ENCODE peak calls at places on chromosomes 11 and 22, in six cellular contexts. K is CD8-positive, alpha-beta memory T cell; F is HL-60; O is ovary; X is thyroid gland; B is RWPE2. S is an unnamed sample.
A peak's percentile ranks its signal among the peaks of the same experiment; 100 is the strongest.

GRCh38 chr11:47720651-47721050 is 5.5 kb upstream of the AGBL2 start:
- DNase-seq in X (no peak), K (no peak), O (no peak), F (no peak), B (no peak), S (no peak)

GRCh38 chr11:33692013-33692504 is 8.6 kb downstream of the C11orf91 start:
- DNase-seq in X (peak; percentile 87), B (peak; percentile 82), O (peak; percentile 58), K (no peak), F (no peak), S (no peak)

GRCh38 chr22:30611197-30611596 is 4.2 kb downstream of the TCN2 start:
- DNase-seq in K (no peak), O (no peak), F (no peak), X (no peak), B (no peak), S (no peak)

GRCh38 chr11:18383388-18384156 is 10.8 kb upstream of the LDHA start:
- DNase-seq in B (peak; percentile 93), K (peak; percentile 74), X (peak; percentile 87), F (peak; percentile 82), O (peak; percentile 40), S (peak; percentile 82)

GRCh38 chr22:35257002-35257320 is 332 bp upstream of the HMGXB4 start:
- DNase-seq in F (no peak), B (no peak), O (no peak), X (no peak), K (no peak), S (no peak)

GRCh38 chr22:49429066-49429465 is 398.6 kb downstream of the BRD1 start:
- DNase-seq in F (no peak), K (no peak), O (no peak), B (no peak), X (no peak), S (no peak)

GRCh38 chr11:2424811-2425495 is 19.4 kb downstream of the TRPM5 start:
- DNase-seq in O (no peak), F (peak; percentile 59), B (no peak), X (no peak), K (no peak), S (no peak)

GRCh38 chr11:128052912-128053641 is 534.3 kb downstream of the ETS1 start:
- DNase-seq in F (no peak), O (no peak), B (no peak), X (no peak), K (peak; percentile 57), S (no peak)

GRCh38 chr11:126305699-126306098 is 1.8 kb downstream of the DCPS start:
- DNase-seq in O (no peak), X (no peak), F (no peak), K (no peak), B (no peak), S (peak; percentile 28)

GRCh38 chr11:34308049-34308692 is 49.6 kb downstream of the ABTB2 start:
- DNase-seq in X (no peak), F (no peak), B (no peak), O (no peak), K (no peak), S (no peak)

GRCh38 chr11:6637871-6638270 is 17.7 kb downstream of the DCHS1 start:
- DNase-seq in X (peak; percentile 61), K (no peak), O (no peak), F (no peak), B (no peak), S (no peak)

GRCh38 chr11:85431319-85431718 is 195.8 kb downstream of the DLG2 start:
- DNase-seq in B (no peak), F (no peak), K (no peak), O (no peak), X (peak; percentile 52), S (no peak)

GRCh38 chr11:73381589-73381988 is 5.4 kb downstream of the RELT start:
- DNase-seq in B (no peak), O (no peak), F (peak; percentile 74), K (no peak), X (no peak), S (no peak)

GRCh38 chr11:122758974-122759373 is 79.3 kb upstream of the CRTAM start:
- DNase-seq in X (peak; percentile 80), O (no peak), F (no peak), K (no peak), B (no peak), S (no peak)

GRCh38 chr22:28442951-28443876 is 236.4 kb downstream of the TTC28 start:
- DNase-seq in X (peak; percentile 81), O (peak; percentile 63), F (peak; percentile 18), K (no peak), B (peak; percentile 52), S (no peak)

GRCh38 chr22:37692627-37693285 is 4.1 kb upstream of the TRIOBP start:
- DNase-seq in X (no peak), K (no peak), F (no peak), B (no peak), O (no peak), S (no peak)

GRCh38 chr11:86916330-86916729 is 38.9 kb downstream of the FZD4 start:
- DNase-seq in O (no peak), B (no peak), K (no peak), F (no peak), X (no peak), S (no peak)

GRCh38 chr22:39927544-39927943 is 26.7 kb downstream of the GRAP2 start:
- DNase-seq in B (no peak), K (no peak), F (no peak), X (no peak), O (no peak), S (no peak)

GRCh38 chr11:104637652-104638170 is 260.5 kb downstream of the CASP12 start:
- DNase-seq in F (no peak), B (no peak), K (no peak), O (no peak), X (no peak), S (no peak)

GRCh38 chr22:39416319-39416718 is 16.7 kb downstream of the TAB1 start:
- DNase-seq in B (no peak), X (no peak), F (no peak), K (no peak), O (no peak), S (no peak)

GRCh38 chr11:69382131-69383128 is 88.5 kb downstream of the MYEOV start:
- DNase-seq in O (peak; percentile 40), F (peak; percentile 88), K (no peak), X (no peak), B (peak; percentile 36), S (peak; percentile 15)
- H3K4me3 ChIP-seq in O (no peak overlapping the region), F (peak overlapping the region; percentile 17), K (no peak overlapping the region), X (no peak overlapping the region), B (no peak overlapping the region), S (no peak overlapping the region)

GRCh38 chr11:114166389-114166788 is 106.9 kb downstream of the ZBTB16 start:
- DNase-seq in K (no peak), O (no peak), F (no peak), X (no peak), B (no peak), S (no peak)

GRCh38 chr11:114165326-114166230 is 106.1 kb downstream of the ZBTB16 start:
- DNase-seq in X (no peak), K (no peak), B (no peak), F (no peak), O (no peak), S (no peak)

GRCh38 chr11:114167355-114168085 is 108.0 kb downstream of the ZBTB16 start:
- DNase-seq in F (no peak), X (no peak), O (no peak), B (no peak), K (no peak), S (no peak)

GRCh38 chr11:114168086-114168448 is 108.6 kb downstream of the ZBTB16 start:
- DNase-seq in K (no peak), F (no peak), O (no peak), X (no peak), B (no peak), S (no peak)

DNA sequence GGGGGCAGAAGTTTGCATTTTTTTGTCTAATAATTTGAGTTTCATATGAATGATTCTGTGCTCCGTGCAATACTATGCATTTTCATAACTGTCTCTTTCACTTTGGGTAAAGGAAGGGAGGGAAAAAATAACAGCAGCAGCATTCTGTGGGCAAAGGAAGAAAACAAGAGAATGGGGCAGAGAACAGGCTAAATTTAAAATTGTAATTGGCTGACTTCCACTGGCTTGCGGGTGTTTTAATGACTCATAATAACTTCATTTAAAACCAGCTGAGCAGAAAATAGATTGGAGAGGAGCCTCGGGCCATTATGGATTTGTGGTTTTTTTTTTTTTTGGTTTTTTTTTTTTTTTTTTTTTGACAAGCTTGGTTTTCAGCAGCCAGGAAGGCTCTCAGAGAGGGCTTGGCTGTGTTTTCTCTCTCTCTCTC is 107.4 kb downstream of the ZBTB16 start:
- DNase-seq in O (no peak), X (no peak), K (peak; percentile 63), F (no peak), B (no peak), S (no peak)
- H3K4me3 ChIP-seq in O (no peak overlapping the region), X (no peak overlapping the region), K (peak overlapping the region; percentile 19), F (no peak overlapping the region), B (no peak overlapping the region), S (peak overlapping the region; percentile 32)

GRCh38 chr22:24592144-24592845 is 578 bp downstream of the LRRC75B start:
- DNase-seq in O (peak; percentile 65), B (no peak), X (peak; percentile 42), K (no peak), F (no peak), S (no peak)

GRCh38 chr22:24591286-24591830 is 1.5 kb downstream of the LRRC75B start:
- DNase-seq in O (no peak), B (no peak), K (no peak), X (no peak), F (no peak), S (no peak)

GRCh38 chr22:24593810-24594568 is 1.1 kb upstream of the LRRC75B start:
- DNase-seq in X (peak; percentile 56), B (no peak), O (peak; percentile 41), F (no peak), K (no peak), S (no peak)

GRCh38 chr22:24594569-24595120 is 1.8 kb upstream of the LRRC75B start:
- DNase-seq in B (no peak), F (no peak), K (no peak), X (peak; percentile 82), O (peak; percentile 39), S (no peak)

DNA sequence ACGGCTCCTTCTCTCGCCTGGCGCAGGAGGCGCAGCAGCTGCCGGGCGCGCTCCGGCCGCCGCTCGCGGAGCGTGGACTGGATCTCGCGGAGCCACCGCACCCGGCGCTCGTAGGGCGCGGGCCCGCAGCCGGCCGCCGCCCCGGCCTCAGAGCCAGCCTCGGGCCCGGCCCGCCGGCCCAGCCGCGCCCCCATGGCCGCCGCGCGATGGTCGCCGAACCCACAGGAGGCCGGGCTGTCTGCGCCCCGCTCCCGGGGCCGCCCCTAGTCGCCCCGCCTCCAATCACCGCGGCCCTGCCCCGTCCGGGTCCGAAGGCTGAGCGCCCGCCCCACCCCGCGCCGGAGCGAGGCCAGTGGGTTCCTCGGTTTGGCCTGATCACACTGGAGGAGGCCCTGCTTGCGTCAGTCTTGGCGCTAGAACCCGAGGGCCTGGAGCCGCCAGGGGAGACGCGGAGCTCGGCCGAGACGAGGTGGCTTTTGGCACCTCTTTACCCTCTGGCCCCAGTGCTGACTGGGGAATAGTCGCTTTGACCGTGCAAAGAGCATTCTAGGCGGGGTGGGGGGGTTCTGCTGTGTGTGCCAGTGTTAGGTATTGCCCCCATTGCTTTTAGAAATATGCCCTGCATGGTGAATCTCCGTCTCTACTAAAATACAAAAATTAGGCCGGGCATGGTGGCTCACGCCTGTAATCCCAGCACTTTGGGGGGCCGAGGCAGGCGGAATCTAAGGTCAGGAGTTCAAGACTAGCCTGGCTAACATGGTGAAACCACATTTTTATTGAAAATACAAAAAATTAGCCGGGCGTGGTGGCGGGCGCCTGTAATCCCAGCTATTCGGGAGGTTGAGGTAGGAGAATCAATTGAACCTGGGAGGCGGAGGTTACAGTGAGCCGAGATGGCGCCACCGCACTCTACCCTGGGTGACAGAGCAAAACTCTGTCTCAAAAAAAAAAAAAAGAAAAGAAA is at the start of gene LRRC75B:
- DNase-seq in B (no peak), F (peak; percentile 74), K (no peak), X (peak; percentile 96), O (peak; percentile 95), S (peak; percentile 27)
- H3K4me3 ChIP-seq in B (peak within 1 kb of the TSS; percentile 69), F (peak within 1 kb of the TSS; percentile 53), K (no peak within 1 kb of the TSS), X (peak within 1 kb of the TSS; percentile 24), O (peak within 1 kb of the TSS; percentile 56), S (no peak within 1 kb of the TSS)

GRCh38 chr11:114084414-114084813 is 24.9 kb downstream of the ZBTB16 start:
- DNase-seq in O (no peak), F (no peak), K (no peak), X (no peak), B (no peak), S (no peak)
- H3K4me3 ChIP-seq in O (no peak overlapping the region), F (no peak overlapping the region), K (no peak overlapping the region), X (no peak overlapping the region), B (no peak overlapping the region), S (no peak overlapping the region)

S was measured in CD4-positive, CD25-positive, alpha-beta regulatory T cell.